ENCODE peak calls at places on chromosomes 4 and X, in six cellular contexts. K is activated CD8-positive, alpha-beta memory T cell treated with anti-CD3 and anti-CD28 coated beads, Interleukin-2, amount 50 U/mL, for 4 hours; P is thoracic aorta; B is effector memory CD8-positive, alpha-beta T cell; M is NCI-H187 treated with DMSO at 0.1 percent for 48 hours; I is activated naive CD4-positive, alpha-beta T cell. J is an unnamed sample.

GRCh38 chrX:110381216-110381615 is 22.6 kb downstream of the RTL9 start:
- DNase-seq in K (no peak), P (no peak), B (no peak), M (no peak), I (no peak), J (no peak)

GRCh38 chr4:100420571-100420970 is 97.3 kb downstream of the EMCN start:
- DNase-seq in K (no peak), P (no peak), B (no peak), M (no peak), I (no peak), J (no peak)

GRCh38 chr4:75722417-75722816 is 2.0 kb upstream of the USO1 start:
- DNase-seq in K (no peak), P (no peak), B (no peak), M (no peak), I (no peak), J (no peak)

GRCh38 chrX:5644786-5645185 is 583.9 kb downstream of the NLGN4X start:
- DNase-seq in K (no peak), P (no peak), B (no peak), M (no peak), I (no peak), J (no peak)

GRCh38 chrX:30935985-30936384 is 46.9 kb upstream of the TAB3 start:
- DNase-seq in K (no peak), P (no peak), B (no peak), M (no peak), I (no peak), J (no peak)

GRCh38 chr4:10024303-10024702 is 3.0 kb upstream of the SLC2A9 start:
- DNase-seq in K (no peak), P (no peak), B (no peak), M (no peak), I (no peak), J (no peak)

GRCh38 chr4:75997946-75998345 is 7.2 kb upstream of the SDAD1 start:
- DNase-seq in K (no peak), P (no peak), B (no peak), M (no peak), I (no peak), J (no peak)

GRCh38 chr4:79678472-79679202 is 270.6 kb upstream of the GK2 start:
- DNase-seq in K (no peak), P (no peak), B (no peak), M (no peak), I (no peak), J (no peak)

GRCh38 chr4:185457136-185457535 is 14.4 kb downstream of the CCDC110 start:
- DNase-seq in K (no peak), P (no peak), B (no peak), M (no peak), I (no peak), J (no peak)

J was measured in naive thymus-derived CD8-positive, alpha-beta T cell.